ENCODE peak calls at places on chromosome 12, in ten cellular contexts. One of them, this sample, is unnamed.

GRCh38 chr12:74491374-74491773 is 46.3 kb upstream of the ATXN7L3B start:
- DNase-seq in hypothalamus: no peak
- DNase-seq in smooth muscle cell of the brain vasculature: no peak
- DNase-seq in retina: no peak
- DNase-seq in NCI-H1436: no peak
- DNase-seq in NCI-H526 treated with DMSO at 0.1 percent for 48 hours: no peak
- DNase-seq in NCI-H2081 treated with DMSO at 0.1 percent for 48 hours: no peak
- DNase-seq in adrenal gland: no peak
- DNase-seq in GM12865: no peak
- DNase-seq in cardiac fibroblast: no peak
- DNase-seq in this sample: no peak

GRCh38 chr12:118467576-118467975 is 91.2 kb downstream of the SUDS3 start:
- DNase-seq in NCI-H526 treated with DMSO at 0.1 percent for 48 hours: no peak
- DNase-seq in adrenal gland: no peak
- DNase-seq in cardiac fibroblast: no peak
- DNase-seq in retina: no peak
- DNase-seq in smooth muscle cell of the brain vasculature: no peak
- DNase-seq in hypothalamus: no peak
- DNase-seq in NCI-H2081 treated with DMSO at 0.1 percent for 48 hours: no peak
- DNase-seq in GM12865: no peak
- DNase-seq in NCI-H1436: no peak
- DNase-seq in this sample: no peak

GRCh38 chr12:122891661-122892525 is 4.0 kb downstream of the VPS37B start:
- DNase-seq in NCI-H526 treated with DMSO at 0.1 percent for 48 hours: no peak
- DNase-seq in cardiac fibroblast: peak
- DNase-seq in adrenal gland: peak
- DNase-seq in retina: peak
- DNase-seq in NCI-H1436: no peak
- DNase-seq in GM12865: no peak
- DNase-seq in smooth muscle cell of the brain vasculature: no peak
- DNase-seq in NCI-H2081 treated with DMSO at 0.1 percent for 48 hours: no peak
- DNase-seq in hypothalamus: no peak
- DNase-seq in this sample: peak

GRCh38 chr12:5246196-5246595 is 185.7 kb upstream of the NTF3 start:
- DNase-seq in adrenal gland: no peak
- DNase-seq in NCI-H526 treated with DMSO at 0.1 percent for 48 hours: no peak
- DNase-seq in GM12865: no peak
- DNase-seq in retina: peak
- DNase-seq in hypothalamus: no peak
- DNase-seq in cardiac fibroblast: no peak
- DNase-seq in NCI-H2081 treated with DMSO at 0.1 percent for 48 hours: no peak
- DNase-seq in smooth muscle cell of the brain vasculature: no peak
- DNase-seq in NCI-H1436: no peak
- DNase-seq in this sample: no peak

GRCh38 chr12:6962285-6963015 is 8.0 kb downstream of the PHB2 start:
- DNase-seq in smooth muscle cell of the brain vasculature: no peak
- DNase-seq in NCI-H2081 treated with DMSO at 0.1 percent for 48 hours: peak
- DNase-seq in GM12865: no peak
- DNase-seq in NCI-H526 treated with DMSO at 0.1 percent for 48 hours: peak
- DNase-seq in NCI-H1436: peak
- DNase-seq in cardiac fibroblast: no peak
- DNase-seq in adrenal gland: no peak
- DNase-seq in hypothalamus: no peak
- DNase-seq in retina: no peak
- DNase-seq in this sample: peak

GRCh38 chr12:38490941-38491340 is 174.4 kb downstream of the ALG10B start:
- DNase-seq in retina: no peak
- DNase-seq in smooth muscle cell of the brain vasculature: no peak
- DNase-seq in hypothalamus: no peak
- DNase-seq in GM12865: no peak
- DNase-seq in NCI-H1436: no peak
- DNase-seq in NCI-H526 treated with DMSO at 0.1 percent for 48 hours: no peak
- DNase-seq in adrenal gland: no peak
- DNase-seq in cardiac fibroblast: no peak
- DNase-seq in NCI-H2081 treated with DMSO at 0.1 percent for 48 hours: no peak
- DNase-seq in this sample: no peak

GRCh38 chr12:56300644-56301464 is 724 bp upstream of the CS start:
- DNase-seq in adrenal gland: no peak
- DNase-seq in NCI-H2081 treated with DMSO at 0.1 percent for 48 hours: no peak
- DNase-seq in GM12865: no peak
- DNase-seq in smooth muscle cell of the brain vasculature: no peak
- DNase-seq in hypothalamus: no peak
- DNase-seq in retina: no peak
- DNase-seq in cardiac fibroblast: no peak
- DNase-seq in NCI-H1436: peak
- DNase-seq in NCI-H526 treated with DMSO at 0.1 percent for 48 hours: no peak
- DNase-seq in this sample: no peak

GRCh38 chr12:115313929-115314328 is 630.0 kb upstream of the TBX3 start:
- DNase-seq in cardiac fibroblast: peak
- DNase-seq in NCI-H2081 treated with DMSO at 0.1 percent for 48 hours: no peak
- DNase-seq in GM12865: no peak
- DNase-seq in retina: no peak
- DNase-seq in hypothalamus: no peak
- DNase-seq in adrenal gland: no peak
- DNase-seq in NCI-H1436: no peak
- DNase-seq in NCI-H526 treated with DMSO at 0.1 percent for 48 hours: no peak
- DNase-seq in smooth muscle cell of the brain vasculature: peak
- DNase-seq in this sample: no peak

GRCh38 chr12:108646597-108647190 is 13.0 kb upstream of the SELPLG start:
- DNase-seq in retina: no peak
- DNase-seq in NCI-H2081 treated with DMSO at 0.1 percent for 48 hours: no peak
- DNase-seq in smooth muscle cell of the brain vasculature: no peak
- DNase-seq in NCI-H1436: no peak
- DNase-seq in GM12865: no peak
- DNase-seq in adrenal gland: no peak
- DNase-seq in NCI-H526 treated with DMSO at 0.1 percent for 48 hours: no peak
- DNase-seq in cardiac fibroblast: no peak
- DNase-seq in hypothalamus: no peak
- DNase-seq in this sample: no peak

GRCh38 chr12:4270670-4271432 is 2.7 kb upstream of the CCND2 start:
- DNase-seq in retina: peak
- DNase-seq in NCI-H1436: no peak
- DNase-seq in adrenal gland: peak
- DNase-seq in smooth muscle cell of the brain vasculature: no peak
- DNase-seq in cardiac fibroblast: no peak
- DNase-seq in hypothalamus: no peak
- DNase-seq in NCI-H2081 treated with DMSO at 0.1 percent for 48 hours: no peak
- DNase-seq in NCI-H526 treated with DMSO at 0.1 percent for 48 hours: no peak
- DNase-seq in GM12865: peak
- DNase-seq in this sample: no peak

GRCh38 chr12:132171968-132172521 is 27.8 kb downstream of the NOC4L start:
- DNase-seq in hypothalamus: no peak
- DNase-seq in retina: no peak
- DNase-seq in NCI-H526 treated with DMSO at 0.1 percent for 48 hours: no peak
- DNase-seq in adrenal gland: no peak
- DNase-seq in NCI-H2081 treated with DMSO at 0.1 percent for 48 hours: no peak
- DNase-seq in cardiac fibroblast: no peak
- DNase-seq in NCI-H1436: no peak
- DNase-seq in GM12865: no peak
- DNase-seq in smooth muscle cell of the brain vasculature: no peak
- DNase-seq in this sample: no peak

GRCh38 chr12:48925218-48925871 is at the start of gene FKBP11:
- DNase-seq in smooth muscle cell of the brain vasculature: no peak
- DNase-seq in hypothalamus: no peak
- DNase-seq in NCI-H526 treated with DMSO at 0.1 percent for 48 hours: no peak
- DNase-seq in GM12865: peak
- DNase-seq in adrenal gland: peak
- DNase-seq in retina: peak
- DNase-seq in NCI-H2081 treated with DMSO at 0.1 percent for 48 hours: no peak
- DNase-seq in cardiac fibroblast: peak
- DNase-seq in NCI-H1436: no peak
- DNase-seq in this sample: peak

GRCh38 chr12:71810905-71811304 is 28.7 kb upstream of the TBC1D15 start:
- DNase-seq in smooth muscle cell of the brain vasculature: no peak
- DNase-seq in GM12865: no peak
- DNase-seq in hypothalamus: no peak
- DNase-seq in adrenal gland: no peak
- DNase-seq in NCI-H2081 treated with DMSO at 0.1 percent for 48 hours: no peak
- DNase-seq in NCI-H1436: no peak
- DNase-seq in NCI-H526 treated with DMSO at 0.1 percent for 48 hours: no peak
- DNase-seq in cardiac fibroblast: no peak
- DNase-seq in retina: no peak
- DNase-seq in this sample: no peak

GRCh38 chr12:47391566-47391965 is 311.8 kb upstream of the AMIGO2 start:
- DNase-seq in smooth muscle cell of the brain vasculature: no peak
- DNase-seq in cardiac fibroblast: no peak
- DNase-seq in NCI-H1436: no peak
- DNase-seq in NCI-H2081 treated with DMSO at 0.1 percent for 48 hours: no peak
- DNase-seq in GM12865: peak
- DNase-seq in retina: no peak
- DNase-seq in hypothalamus: no peak
- DNase-seq in adrenal gland: no peak
- DNase-seq in NCI-H526 treated with DMSO at 0.1 percent for 48 hours: no peak
- DNase-seq in this sample: no peak

GRCh38 chr12:89856431-89856830 is 147.8 kb upstream of the ATP2B1 start:
- DNase-seq in NCI-H526 treated with DMSO at 0.1 percent for 48 hours: no peak
- DNase-seq in GM12865: peak
- DNase-seq in retina: no peak
- DNase-seq in smooth muscle cell of the brain vasculature: no peak
- DNase-seq in NCI-H2081 treated with DMSO at 0.1 percent for 48 hours: no peak
- DNase-seq in hypothalamus: no peak
- DNase-seq in cardiac fibroblast: peak
- DNase-seq in NCI-H1436: no peak
- DNase-seq in adrenal gland: no peak
- DNase-seq in this sample: no peak

GRCh38 chr12:123960029-123960428 is 12.6 kb downstream of the CCDC92 start:
- DNase-seq in cardiac fibroblast: no peak
- DNase-seq in smooth muscle cell of the brain vasculature: no peak
- DNase-seq in GM12865: no peak
- DNase-seq in adrenal gland: no peak
- DNase-seq in hypothalamus: no peak
- DNase-seq in retina: no peak
- DNase-seq in NCI-H526 treated with DMSO at 0.1 percent for 48 hours: no peak
- DNase-seq in NCI-H2081 treated with DMSO at 0.1 percent for 48 hours: no peak
- DNase-seq in NCI-H1436: no peak
- DNase-seq in this sample: no peak

GRCh38 chr12:67676624-67677023 is 28.1 kb downstream of the DYRK2 start:
- DNase-seq in hypothalamus: no peak
- DNase-seq in retina: no peak
- DNase-seq in NCI-H1436: no peak
- DNase-seq in smooth muscle cell of the brain vasculature: no peak
- DNase-seq in NCI-H526 treated with DMSO at 0.1 percent for 48 hours: no peak
- DNase-seq in cardiac fibroblast: no peak
- DNase-seq in adrenal gland: no peak
- DNase-seq in NCI-H2081 treated with DMSO at 0.1 percent for 48 hours: no peak
- DNase-seq in GM12865: no peak
- DNase-seq in this sample: no peak

GRCh38 chr12:131253376-131254026 is 299.8 kb downstream of the ADGRD1 start:
- DNase-seq in NCI-H526 treated with DMSO at 0.1 percent for 48 hours: no peak
- DNase-seq in GM12865: no peak
- DNase-seq in NCI-H2081 treated with DMSO at 0.1 percent for 48 hours: no peak
- DNase-seq in adrenal gland: no peak
- DNase-seq in hypothalamus: no peak
- DNase-seq in NCI-H1436: no peak
- DNase-seq in smooth muscle cell of the brain vasculature: no peak
- DNase-seq in retina: no peak
- DNase-seq in cardiac fibroblast: no peak
- DNase-seq in this sample: no peak

GRCh38 chr12:58583541-58583940 is 336.8 kb downstream of the LRIG3 start:
- DNase-seq in NCI-H2081 treated with DMSO at 0.1 percent for 48 hours: no peak
- DNase-seq in GM12865: no peak
- DNase-seq in hypothalamus: no peak
- DNase-seq in cardiac fibroblast: peak
- DNase-seq in NCI-H526 treated with DMSO at 0.1 percent for 48 hours: no peak
- DNase-seq in retina: no peak
- DNase-seq in smooth muscle cell of the brain vasculature: no peak
- DNase-seq in NCI-H1436: no peak
- DNase-seq in adrenal gland: peak
- DNase-seq in this sample: no peak

GRCh38 chr12:50066402-50066801 is 9.0 kb downstream of the ASIC1 start:
- DNase-seq in NCI-H2081 treated with DMSO at 0.1 percent for 48 hours: no peak
- DNase-seq in hypothalamus: no peak
- DNase-seq in NCI-H526 treated with DMSO at 0.1 percent for 48 hours: no peak
- DNase-seq in retina: no peak
- DNase-seq in cardiac fibroblast: peak
- DNase-seq in adrenal gland: no peak
- DNase-seq in GM12865: no peak
- DNase-seq in smooth muscle cell of the brain vasculature: no peak
- DNase-seq in NCI-H1436: no peak
- DNase-seq in this sample: no peak

GRCh38 chr12:31106101-31106803 is 32.6 kb downstream of the DDX11 start:
- DNase-seq in NCI-H526 treated with DMSO at 0.1 percent for 48 hours: no peak
- DNase-seq in adrenal gland: no peak
- DNase-seq in smooth muscle cell of the brain vasculature: no peak
- DNase-seq in hypothalamus: no peak
- DNase-seq in NCI-H1436: no peak
- DNase-seq in retina: no peak
- DNase-seq in cardiac fibroblast: no peak
- DNase-seq in NCI-H2081 treated with DMSO at 0.1 percent for 48 hours: no peak
- DNase-seq in GM12865: no peak
- DNase-seq in this sample: no peak

GRCh38 chr12:120181991-120182631 is 12.4 kb downstream of the GCN1 start:
- DNase-seq in cardiac fibroblast: peak
- DNase-seq in NCI-H526 treated with DMSO at 0.1 percent for 48 hours: no peak
- DNase-seq in hypothalamus: no peak
- DNase-seq in NCI-H1436: no peak
- DNase-seq in retina: no peak
- DNase-seq in adrenal gland: peak
- DNase-seq in NCI-H2081 treated with DMSO at 0.1 percent for 48 hours: no peak
- DNase-seq in smooth muscle cell of the brain vasculature: no peak
- DNase-seq in GM12865: no peak
- DNase-seq in this sample: no peak

GRCh38 chr12:102955926-102956737 is 1.3 kb upstream of the ASCL1 start:
- DNase-seq in smooth muscle cell of the brain vasculature: no peak
- DNase-seq in NCI-H2081 treated with DMSO at 0.1 percent for 48 hours: no peak
- DNase-seq in NCI-H526 treated with DMSO at 0.1 percent for 48 hours: no peak
- DNase-seq in GM12865: no peak
- DNase-seq in NCI-H1436: no peak
- DNase-seq in hypothalamus: no peak
- DNase-seq in cardiac fibroblast: no peak
- DNase-seq in retina: peak
- DNase-seq in adrenal gland: no peak
- DNase-seq in this sample: peak

GRCh38 chr12:110015132-110015531 is 15.9 kb downstream of the ANKRD13A start:
- DNase-seq in NCI-H2081 treated with DMSO at 0.1 percent for 48 hours: no peak
- DNase-seq in retina: no peak
- DNase-seq in GM12865: no peak
- DNase-seq in hypothalamus: no peak
- DNase-seq in smooth muscle cell of the brain vasculature: no peak
- DNase-seq in adrenal gland: no peak
- DNase-seq in NCI-H1436: no peak
- DNase-seq in cardiac fibroblast: no peak
- DNase-seq in NCI-H526 treated with DMSO at 0.1 percent for 48 hours: no peak
- DNase-seq in this sample: no peak

GRCh38 chr12:19316420-19316819 is 122.9 kb upstream of the AEBP2 start:
- DNase-seq in NCI-H2081 treated with DMSO at 0.1 percent for 48 hours: no peak
- DNase-seq in retina: no peak
- DNase-seq in NCI-H526 treated with DMSO at 0.1 percent for 48 hours: no peak
- DNase-seq in adrenal gland: peak
- DNase-seq in NCI-H1436: no peak
- DNase-seq in cardiac fibroblast: peak
- DNase-seq in smooth muscle cell of the brain vasculature: no peak
- DNase-seq in GM12865: no peak
- DNase-seq in hypothalamus: no peak
- DNase-seq in this sample: no peak

GRCh38 chr12:12176402-12176801 is 90.4 kb downstream of the LRP6 start:
- DNase-seq in retina: no peak
- DNase-seq in GM12865: peak
- DNase-seq in NCI-H2081 treated with DMSO at 0.1 percent for 48 hours: no peak
- DNase-seq in NCI-H1436: no peak
- DNase-seq in NCI-H526 treated with DMSO at 0.1 percent for 48 hours: no peak
- DNase-seq in smooth muscle cell of the brain vasculature: no peak
- DNase-seq in adrenal gland: no peak
- DNase-seq in cardiac fibroblast: no peak
- DNase-seq in hypothalamus: no peak
- DNase-seq in this sample: no peak

GRCh38 chr12:7994731-7995205 is 37.7 kb upstream of the FOXJ2 start:
- DNase-seq in NCI-H2081 treated with DMSO at 0.1 percent for 48 hours: no peak
- DNase-seq in retina: no peak
- DNase-seq in smooth muscle cell of the brain vasculature: peak
- DNase-seq in adrenal gland: no peak
- DNase-seq in NCI-H526 treated with DMSO at 0.1 percent for 48 hours: no peak
- DNase-seq in NCI-H1436: no peak
- DNase-seq in cardiac fibroblast: peak
- DNase-seq in hypothalamus: no peak
- DNase-seq in GM12865: no peak
- DNase-seq in this sample: no peak

GRCh38 chr12:117760990-117761389 is 207.8 kb downstream of the KSR2 start:
- DNase-seq in NCI-H2081 treated with DMSO at 0.1 percent for 48 hours: no peak
- DNase-seq in retina: no peak
- DNase-seq in cardiac fibroblast: no peak
- DNase-seq in hypothalamus: no peak
- DNase-seq in adrenal gland: no peak
- DNase-seq in NCI-H1436: no peak
- DNase-seq in GM12865: no peak
- DNase-seq in smooth muscle cell of the brain vasculature: no peak
- DNase-seq in NCI-H526 treated with DMSO at 0.1 percent for 48 hours: no peak
- DNase-seq in this sample: no peak